ENCODE peak calls at places on chromosomes 5 and 9, in six cellular contexts. U is transverse colon, L is stomach, O is sigmoid colon, W is suprapubic skin, V is ovary. Y is an unnamed sample.

GRCh38 chr9:37239224-37239859 is 119.0 kb downstream of the ZCCHC7 start:
- DNase-seq in U (no peak), V (no peak), W (no peak), O (no peak), L (no peak), Y (no peak)

GRCh38 chr9:104586496-104587180 is 12.6 kb downstream of the OR13C5 start:
- DNase-seq in U (no peak), V (no peak), O (no peak), L (no peak), W (no peak), Y (no peak)

GRCh38 chr5:74120585-74120984 is 494.6 kb downstream of the ARHGEF28 start:
- DNase-seq in V (no peak), O (no peak), W (no peak), L (no peak), U (no peak), Y (no peak)

GRCh38 chr5:43362725-43363435 is 49.3 kb downstream of the CCL28 start:
- DNase-seq in V (no peak), U (no peak), L (no peak), W (no peak), O (no peak), Y (no peak)

GRCh38 chr5:154937718-154938466 is at the start of gene GEMIN5:
- DNase-seq in O (peak; percentile 91), V (peak; percentile 90), L (peak; percentile 87), W (peak; percentile 88), U (peak; percentile 90), Y (peak; percentile 97)

GRCh38 chr5:139181835-139182452 is 16.2 kb downstream of the SIL1 start:
- DNase-seq in W (no peak), L (no peak), O (peak; percentile 65), V (no peak), U (peak; percentile 39), Y (peak; percentile 38)

GRCh38 chr5:174056064-174056842 is 10.7 kb downstream of the NSG2 start:
- DNase-seq in U (no peak), O (no peak), V (no peak), W (no peak), L (no peak), Y (no peak)

GRCh38 chr5:148801682-148802276 is 24.6 kb upstream of the ADRB2 start:
- DNase-seq in L (no peak), U (no peak), W (no peak), O (no peak), V (no peak), Y (no peak)

GRCh38 chr9:72721086-72721485 is 199.7 kb downstream of the TMC1 start:
- DNase-seq in L (no peak), V (no peak), U (no peak), W (no peak), O (no peak), Y (no peak)

GRCh38 chr9:105280730-105281129 is 36.3 kb downstream of the SLC44A1 start:
- DNase-seq in W (no peak), U (no peak), O (no peak), L (no peak), V (no peak), Y (no peak)

GRCh38 chr5:76742586-76742985 is 26.7 kb downstream of the F2R start:
- DNase-seq in U (no peak), W (no peak), V (no peak), L (no peak), O (no peak), Y (no peak)

GRCh38 chr5:1368236-1368635 is 23.3 kb upstream of the CLPTM1L start:
- DNase-seq in V (no peak), W (no peak), U (no peak), L (no peak), O (no peak), Y (no peak)

GRCh38 chr5:27784317-27784716 is 745.9 kb upstream of the CDH9 start:
- DNase-seq in O (no peak), V (no peak), L (no peak), W (no peak), U (no peak), Y (no peak)

GRCh38 chr9:69933445-69933844 is 110.2 kb upstream of the MAMDC2 start:
- DNase-seq in O (no peak), U (no peak), V (no peak), W (no peak), L (no peak), Y (no peak)

GRCh38 chr5:107705390-107706014 is 34.8 kb upstream of the EFNA5 start:
- DNase-seq in O (no peak), L (no peak), U (no peak), W (no peak), V (no peak), Y (no peak)

DNA sequence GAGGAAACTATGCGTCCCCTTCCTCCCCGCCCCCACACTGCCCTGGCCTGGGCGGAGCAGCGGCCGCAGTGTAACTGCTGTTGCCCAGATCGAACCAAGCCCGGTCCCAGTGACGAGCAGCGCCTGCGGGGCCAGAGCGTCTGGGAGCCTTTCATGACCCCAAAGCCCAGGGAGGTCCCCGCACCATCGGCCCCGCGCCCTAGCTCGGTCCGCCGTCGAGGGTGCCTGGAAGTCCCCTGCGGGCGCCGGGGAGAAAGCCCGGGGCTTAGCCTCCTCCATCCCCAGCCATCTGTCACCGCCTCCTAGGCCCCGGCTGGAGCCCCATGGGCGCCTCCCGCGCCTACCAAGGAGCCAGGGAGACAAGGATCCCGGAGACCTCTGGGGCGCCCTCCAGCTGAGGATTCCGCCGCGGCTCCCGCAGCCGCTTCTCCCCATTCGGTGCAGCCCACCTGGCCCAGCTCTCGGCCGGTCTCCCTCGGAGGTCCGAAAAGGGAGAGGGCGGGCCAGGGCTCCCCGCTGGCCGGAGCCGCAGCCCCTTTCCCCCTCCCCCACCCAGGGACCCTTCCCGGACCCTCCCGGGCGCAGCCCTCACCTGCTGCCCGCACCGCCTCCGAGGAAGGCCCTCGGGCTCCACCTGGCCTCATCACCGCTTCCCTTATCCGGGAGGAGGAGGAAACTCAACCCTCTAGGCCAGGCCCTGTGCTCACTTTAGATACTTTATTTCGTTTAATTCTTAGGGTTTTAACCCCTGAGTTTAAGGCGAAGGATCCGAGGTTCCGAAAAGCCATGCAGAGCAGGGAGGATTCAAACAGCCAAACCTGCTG is 45.6 kb downstream of the APTX start:
- DNase-seq in O (no peak), V (no peak), L (no peak), W (no peak), U (no peak), Y (peak; percentile 80)
- H3K4me3 ChIP-seq in O (no peak overlapping the region), V (no peak overlapping the region), L (no peak overlapping the region), W (no peak overlapping the region), U (no peak overlapping the region), Y (no peak overlapping the region)

GRCh38 chr5:96067251-96067650 is 105.6 kb upstream of the ELL2 start:
- DNase-seq in U (no peak), O (no peak), W (no peak), L (no peak), V (no peak), Y (no peak)
- TF ChIP-seq EP300 in U (no peak), O (no peak), W (no peak), L (no peak), V (no peak), Y (no peak)

DNA sequence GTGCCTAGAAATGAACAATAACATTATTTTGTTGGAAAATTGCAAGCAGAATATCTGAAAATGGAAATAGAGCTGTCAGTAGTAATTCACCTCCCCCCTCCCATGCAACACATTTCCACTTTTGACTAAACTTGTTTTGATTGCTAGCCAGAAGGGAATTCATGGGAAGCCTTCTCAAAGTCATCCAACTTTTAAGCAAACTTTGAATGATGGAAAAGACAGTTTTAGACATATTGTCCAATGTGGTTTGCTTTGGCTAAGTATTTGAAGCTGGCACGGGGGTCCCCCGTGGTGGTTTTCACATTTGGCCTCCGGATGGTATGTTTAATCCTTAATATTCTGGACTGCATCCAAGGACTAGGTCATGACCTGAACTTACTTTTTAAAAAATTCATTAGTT is 7.5 kb downstream of the NR2F1 start:
- DNase-seq in V (no peak), W (no peak), O (no peak), U (no peak), L (no peak), Y (no peak)
- H3K27me3 ChIP-seq in V (no peaks in the 10 kb centered on the region), W (peaks cover 57% of the 10 kb centered on the region), O (no peaks in the 10 kb centered on the region), U (peaks cover 96% of the 10 kb centered on the region), L (peaks cover 85% of the 10 kb centered on the region), Y (peaks cover 33% of the 10 kb centered on the region)

GRCh38 chr5:64690417-64691151 is at the start of gene SHISAL2B:
- DNase-seq in V (peak; percentile 45), U (no peak), O (no peak), W (no peak), L (no peak), Y (peak; percentile 83)

GRCh38 chr5:64693636-64694035 is 3.3 kb downstream of the SHISAL2B start:
- DNase-seq in U (no peak), V (no peak), L (no peak), W (no peak), O (no peak), Y (no peak)

GRCh38 chr5:64690104-64690416 is 243 bp upstream of the SHISAL2B start:
- DNase-seq in V (no peak), U (no peak), L (no peak), W (no peak), O (no peak), Y (no peak)

GRCh38 chr5:64688965-64689364 is 1.3 kb upstream of the SHISAL2B start:
- DNase-seq in L (no peak), V (no peak), W (no peak), U (no peak), O (no peak), Y (no peak)

DNA sequence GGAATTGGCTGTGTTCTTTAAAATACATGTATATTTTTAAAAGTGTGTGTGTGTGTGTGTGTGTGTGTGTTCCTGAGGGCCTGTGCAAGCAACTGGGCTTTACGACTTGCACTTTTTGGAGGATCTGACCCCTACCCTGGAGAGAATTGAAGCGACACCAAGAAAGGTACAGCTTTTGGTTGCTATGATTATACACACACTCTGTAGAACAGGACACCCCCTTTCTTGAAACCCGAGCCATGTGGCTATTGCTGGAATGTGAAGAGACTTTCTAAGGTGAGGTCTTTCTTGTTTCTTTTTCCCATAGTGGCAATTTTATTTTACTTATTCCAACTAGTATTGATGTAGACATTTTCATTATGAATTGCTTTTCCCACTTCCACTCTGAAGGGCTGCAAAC is 1.0 kb downstream of the SHISAL2B start:
- DNase-seq in L (no peak), U (no peak), O (no peak), W (no peak), V (no peak), Y (no peak)
- H3K4me3 ChIP-seq in L (no peak overlapping the region), U (no peak overlapping the region), O (no peak overlapping the region), W (no peak overlapping the region), V (no peak overlapping the region), Y (no peak overlapping the region)

DNA sequence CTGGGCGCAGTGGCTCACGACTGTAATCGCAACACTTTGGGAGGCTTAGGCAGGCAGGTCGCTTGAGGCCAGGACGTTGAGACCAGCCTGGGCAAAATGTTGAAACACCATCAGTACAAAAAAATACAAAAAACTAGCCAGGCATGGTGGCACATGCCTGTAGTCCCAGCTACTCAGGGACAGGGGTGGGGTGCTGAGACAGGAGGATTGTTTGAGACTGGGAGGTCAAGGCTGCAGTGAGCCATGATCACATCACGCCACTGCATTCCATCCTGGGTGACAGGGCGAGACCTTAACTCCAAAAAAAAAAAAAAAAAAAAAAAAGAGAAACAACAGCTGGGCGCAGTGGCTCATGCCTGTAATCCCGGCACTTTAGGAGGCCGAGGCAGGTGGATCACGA is 23.7 kb downstream of the DCAF12 start:
- DNase-seq in O (no peak), U (no peak), V (no peak), L (no peak), W (no peak), Y (no peak)
- TF ChIP-seq EP300 in O (no peak), U (no peak), V (no peak), L (no peak), W (no peak), Y (no peak)